ENCODE peak calls at places on chromosomes 3 and 15, in four cellular contexts. M, U, I and K are unnamed samples.

GRCh38 chr3:157532529-157533297 is 29.5 kb upstream of the VEPH1 start:
- DNase-seq in M (peak; percentile 69), U (no peak), I (peak; percentile 58), K (peak; percentile 65)

GRCh38 chr3:21913791-21914190 is 162.8 kb upstream of the ZNF385D start:
- DNase-seq in U (no peak), M (no peak), I (no peak), K (no peak)

GRCh38 chr3:71994203-71994602 is 209.3 kb upstream of the PROK2 start:
- DNase-seq in M (no peak), I (no peak), U (no peak), K (no peak)

GRCh38 chr3:35385271-35385670 is 254.1 kb upstream of the ARPP21 start:
- DNase-seq in M (no peak), I (no peak), U (no peak), K (no peak)

GRCh38 chr3:189936210-189936609 is 184.5 kb downstream of the P3H2 start:
- DNase-seq in I (no peak), M (no peak), U (no peak), K (no peak)

GRCh38 chr15:93247466-93248121 is 158.6 kb upstream of the RGMA start:
- DNase-seq in I (no peak), M (no peak), U (no peak), K (no peak)

GRCh38 chr3:187314176-187314575 is 22.6 kb upstream of the MASP1 start:
- DNase-seq in I (no peak), M (no peak), U (no peak), K (no peak)

GRCh38 chr15:58331903-58332675 is 99.7 kb upstream of the LIPC start:
- DNase-seq in I (peak; percentile 92), M (peak; percentile 88), U (no peak), K (peak; percentile 93)

GRCh38 chr15:90465930-90466567 is 63.7 kb upstream of the CRTC3 start:
- DNase-seq in I (no peak), M (no peak), U (no peak), K (no peak)

GRCh38 chr3:29064085-29064484 is 216.8 kb upstream of the RBMS3 start:
- DNase-seq in M (no peak), I (no peak), U (no peak), K (no peak)

GRCh38 chr15:56934269-56934668 is 15.8 kb downstream of the TCF12 start:
- DNase-seq in M (peak; percentile 49), U (no peak), I (no peak), K (no peak)

GRCh38 chr3:154921351-154921750 is 158.8 kb upstream of the MME start:
- DNase-seq in U (no peak), M (no peak), I (no peak), K (no peak)

GRCh38 chr3:70531838-70532489 is 219.5 kb upstream of the MDFIC2 start:
- DNase-seq in I (no peak), U (no peak), M (no peak), K (no peak)

GRCh38 chr3:32392530-32393302 is 1.1 kb downstream of the CMTM7 start:
- DNase-seq in I (no peak), M (no peak), U (no peak), K (no peak)

GRCh38 chr3:23648326-23648964 is 157.3 kb upstream of the UBE2E1 start:
- DNase-seq in M (no peak), U (no peak), I (no peak), K (no peak)

GRCh38 chr3:62965311-62965710 is 90.1 kb upstream of the CADPS start:
- DNase-seq in U (no peak), M (no peak), I (no peak), K (no peak)

GRCh38 chr3:55143928-55144671 is 216.2 kb upstream of the LRTM1 start:
- DNase-seq in U (no peak), I (no peak), M (no peak), K (no peak)

GRCh38 chr3:44885618-44886017 is 11.2 kb downstream of the TGM4 start:
- DNase-seq in U (no peak), I (peak; percentile 34), M (no peak), K (peak; percentile 74)

GRCh38 chr3:53739926-53740325 is 106.3 kb downstream of the CHDH start:
- DNase-seq in U (no peak), M (no peak), I (no peak), K (no peak)

GRCh38 chr3:23809294-23809693 is 3.5 kb downstream of the UBE2E1 start:
- DNase-seq in M (no peak), I (no peak), U (no peak), K (no peak)

GRCh38 chr3:2511356-2511755 is 412.7 kb downstream of the CNTN4 start:
- DNase-seq in U (peak; percentile 47), I (no peak), M (no peak), K (no peak)

GRCh38 chr3:56042326-56042951 is 425.8 kb downstream of the ERC2 start:
- DNase-seq in I (peak; percentile 5), U (no peak), M (peak; percentile 5), K (no peak)

GRCh38 chr3:99842826-99843589 is 25.3 kb downstream of the CMSS1 start:
- DNase-seq in M (peak; percentile 16), I (peak; percentile 38), U (no peak), K (peak; percentile 12)

GRCh38 chr3:55089211-55089610 is 161.4 kb upstream of the LRTM1 start:
- DNase-seq in U (no peak), I (no peak), M (no peak), K (no peak)

GRCh38 chr3:14822134-14822533 is 3.4 kb downstream of the FGD5 start:
- DNase-seq in I (no peak), M (no peak), U (no peak), K (no peak)

GRCh38 chr3:170809021-170809974 is 60.7 kb downstream of the RPL22L1 start:
- DNase-seq in U (no peak), M (peak; percentile 68), I (peak; percentile 30), K (peak; percentile 56)

GRCh38 chr3:53196575-53197407 is 35.8 kb downstream of the PRKCD start:
- DNase-seq in I (peak; percentile 72), M (peak; percentile 38), U (no peak), K (peak; percentile 83)

GRCh38 chr15:62208367-62208766 is 43.3 kb upstream of the C2CD4B start:
- DNase-seq in M (no peak), U (no peak), I (no peak), K (no peak)

GRCh38 chr15:99707481-99708270 is 25.6 kb downstream of the LYSMD4 start:
- DNase-seq in U (no peak), I (no peak), M (no peak), K (no peak)

GRCh38 chr15:100663550-100664335 is 61.4 kb downstream of the ASB7 start:
- DNase-seq in U (no peak), M (no peak), I (no peak), K (no peak)

GRCh38 chr3:128266453-128266852 is 113.2 kb downstream of the EEFSEC start:
- DNase-seq in M (peak; percentile 17), I (no peak), U (no peak), K (no peak)

GRCh38 chr3:114212646-114213045 is 24.7 kb downstream of the ZNF80 start:
- DNase-seq in I (no peak), U (no peak), M (no peak), K (no peak)

GRCh38 chr3:56547486-56547885 is 9.5 kb upstream of the CCDC66 start:
- DNase-seq in I (no peak), M (no peak), U (no peak), K (peak; percentile 8)

GRCh38 chr15:63833246-63833696 is 477 bp downstream of the HERC1 start:
- DNase-seq in I (no peak), M (peak; percentile 64), U (peak; percentile 56), K (no peak)

GRCh38 chr3:104584702-104585101 is 782.0 kb upstream of the ALCAM start:
- DNase-seq in M (no peak), I (no peak), U (no peak), K (no peak)

GRCh38 chr15:39586387-39587171 is 5.7 kb downstream of the THBS1 start:
- DNase-seq in M (no peak), U (no peak), I (no peak), K (no peak)

GRCh38 chr3:69180869-69181591 is 58.6 kb upstream of the LMOD3 start:
- DNase-seq in M (no peak), U (no peak), I (peak; percentile 19), K (no peak)

GRCh38 chr3:102089904-102090492 is 240.7 kb downstream of the NFKBIZ start:
- DNase-seq in U (no peak), I (no peak), M (no peak), K (no peak)
- TF ChIP-seq FOSL1 in U (no peak), I (no peak), M (no peak), K (no peak)

GRCh38 chr3:180679178-180680096 is at the start of gene CCDC39:
- DNase-seq in U (peak; percentile 96), M (peak; percentile 36), I (peak; percentile 51), K (peak; percentile 23)
- TF ChIP-seq EZH2 in U (peak; percentile 6), M (no peak), I (peak; percentile 75), K (no peak)

GRCh38 chr3:101144080-101144479 is 150.9 kb upstream of the ABI3BP start:
- DNase-seq in M (no peak), U (no peak), I (no peak), K (no peak)
- TF ChIP-seq FOSL1 in M (no peak), U (no peak), I (no peak), K (no peak)

DNA sequence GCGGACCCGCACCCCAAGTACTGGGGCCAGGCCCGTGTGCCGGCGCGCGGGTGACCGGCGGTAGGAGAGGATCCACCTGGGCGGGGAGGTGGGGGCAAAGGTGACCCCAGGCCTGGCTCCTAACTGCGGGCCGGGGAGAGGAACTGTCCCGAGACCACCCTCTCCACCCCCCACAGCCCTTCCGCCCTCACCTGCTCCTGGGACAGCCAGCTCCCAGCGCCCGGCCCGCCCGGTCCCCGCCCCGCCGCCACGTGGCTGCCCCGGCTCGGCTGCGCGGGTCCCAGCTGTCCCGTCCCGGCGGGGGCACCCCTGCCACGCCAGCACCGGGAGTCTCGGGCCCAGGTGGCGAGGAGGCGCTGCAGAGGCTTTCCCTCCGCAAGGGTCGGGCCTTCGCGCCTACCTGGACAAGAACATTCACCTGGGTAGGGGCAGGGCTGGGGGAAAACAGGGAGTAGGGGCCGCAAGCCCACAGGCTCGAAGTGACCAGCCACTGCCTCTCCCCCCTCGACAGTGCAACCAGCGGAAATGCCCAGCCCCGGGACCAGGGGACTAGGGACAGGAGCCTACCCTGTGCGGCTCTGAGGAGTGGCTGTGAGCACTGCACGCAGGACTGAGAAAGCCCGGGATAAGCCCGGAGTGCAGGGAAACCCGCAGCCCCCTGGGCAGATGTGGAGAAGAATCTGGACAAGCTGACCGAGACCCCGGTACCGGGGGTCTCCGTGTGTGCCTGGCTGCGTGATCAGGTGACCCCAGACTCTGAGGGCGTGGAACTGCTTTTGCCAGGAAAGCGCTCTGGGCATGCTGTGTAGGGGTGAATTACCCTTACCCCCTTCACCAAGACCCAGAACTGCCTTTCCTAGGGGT is at the start of gene SLC12A8:
- DNase-seq in U (peak; percentile 72), I (no peak), M (no peak), K (no peak)
- TF ChIP-seq EZH2 in U (peak; percentile 51), I (no peak), M (no peak), K (no peak)

DNA sequence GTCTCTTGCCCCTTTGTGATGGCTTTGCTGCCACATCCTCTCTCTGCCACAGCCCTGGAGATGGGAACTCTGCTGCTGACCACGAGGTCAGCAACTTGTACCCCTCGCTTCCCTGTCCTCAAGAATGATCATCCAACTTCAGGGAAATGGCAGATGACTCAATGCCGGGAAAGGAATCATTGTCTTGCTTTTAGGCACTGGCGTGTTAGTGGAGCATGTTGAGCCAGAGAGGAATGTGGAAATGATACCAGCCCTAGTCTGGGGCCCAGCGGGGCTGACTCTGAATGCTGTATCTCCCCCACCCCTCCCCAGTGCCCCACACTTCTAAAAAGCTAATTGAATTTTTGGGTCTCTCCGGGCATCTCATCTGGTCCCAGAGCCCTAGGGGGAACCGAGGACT is 184.9 kb upstream of the BHLHE40 start:
- DNase-seq in U (no peak), M (no peak), I (no peak), K (no peak)
- TF ChIP-seq FOSL1 in U (no peak), M (no peak), I (no peak), K (no peak)